ENCODE peak calls at places on chromosomes 13 and 19, in eight cellular contexts. V is SK-N-SH, I is K562, Q is GM23338, M is HCT116, X is GM12878, Y is HepG2, N is Panc1. J is an unnamed sample.

GRCh38 chr13:67123165-67123564 is 107.0 kb downstream of the PCDH9 start:
- DNase-seq in V (no peak), I (no peak), Q (no peak), M (no peak), X (no peak), Y (no peak), N (no peak), J (no peak)

GRCh38 chr13:97905517-97905916 is 48.0 kb upstream of the IPO5 start:
- DNase-seq in V (no peak), I (no peak), Q (no peak), M (no peak), X (no peak), Y (no peak), N (no peak), J (no peak)

GRCh38 chr19:17671906-17672305 is 16.2 kb downstream of the UNC13A start:
- DNase-seq in V (peak), I (peak), Q (peak), M (peak), X (no peak), Y (peak), N (no peak), J (no peak)

GRCh38 chr13:28488376-28489005 is 6.4 kb downstream of the FLT1 start:
- DNase-seq in V (no peak), I (no peak), Q (no peak), M (no peak), X (no peak), Y (no peak), N (no peak), J (no peak)

GRCh38 chr19:47680858-47681332 is 32.3 kb upstream of the EHD2 start:
- DNase-seq in V (peak), I (no peak), Q (no peak), M (no peak), X (no peak), Y (no peak), N (no peak), J (no peak)

GRCh38 chr13:50244355-50244912 is 229.2 kb downstream of the KCNRG start:
- DNase-seq in V (no peak), I (no peak), Q (no peak), M (no peak), X (no peak), Y (peak), N (no peak), J (no peak)

GRCh38 chr19:29277107-29277506 is 64.2 kb upstream of the UQCRFS1 start:
- DNase-seq in V (no peak), I (peak), Q (peak), M (no peak), X (peak), Y (no peak), N (no peak), J (no peak)

GRCh38 chr19:32866564-32867265 is 2.9 kb downstream of the SLC7A9 start:
- DNase-seq in V (no peak), I (no peak), Q (no peak), M (no peak), X (no peak), Y (no peak), N (no peak), J (no peak)

GRCh38 chr19:364496-365287 is 20.1 kb upstream of the MIER2 start:
- DNase-seq in V (no peak), I (no peak), Q (no peak), M (no peak), X (no peak), Y (no peak), N (no peak), J (no peak)

GRCh38 chr19:17528610-17529009 is 17.2 kb downstream of the PGLS start:
- DNase-seq in V (no peak), I (no peak), Q (no peak), M (no peak), X (no peak), Y (no peak), N (no peak), J (no peak)

GRCh38 chr13:24271611-24272451 is 37.5 kb upstream of the C1QTNF9 start:
- DNase-seq in V (peak), I (no peak), Q (no peak), M (no peak), X (peak), Y (peak), N (no peak), J (no peak)

GRCh38 chr13:27306364-27306763 is 35.7 kb downstream of the RASL11A start:
- DNase-seq in V (no peak), I (no peak), Q (no peak), M (no peak), X (no peak), Y (no peak), N (no peak), J (no peak)

GRCh38 chr19:3369337-3370213 is 3.2 kb downstream of the NFIC start:
- DNase-seq in V (no peak), I (no peak), Q (peak), M (no peak), X (no peak), Y (no peak), N (no peak), J (peak)

GRCh38 chr19:7975037-7975436 is 30.4 kb downstream of the ELAVL1 start:
- DNase-seq in V (no peak), I (no peak), Q (no peak), M (no peak), X (no peak), Y (no peak), N (no peak), J (no peak)

GRCh38 chr13:88196106-88196505 is 524.9 kb downstream of the SLITRK5 start:
- DNase-seq in V (no peak), I (no peak), Q (no peak), M (no peak), X (no peak), Y (no peak), N (no peak), J (no peak)

GRCh38 chr19:53034948-53035675 is 9.4 kb upstream of the ERVV-2 start:
- DNase-seq in V (no peak), I (no peak), Q (no peak), M (no peak), X (no peak), Y (no peak), N (no peak), J (no peak)

GRCh38 chr13:70964124-70964523 is 855.9 kb upstream of the KLHL1 start:
- DNase-seq in V (no peak), I (no peak), Q (no peak), M (no peak), X (no peak), Y (peak), N (no peak), J (no peak)

GRCh38 chr13:30851697-30852096 is 54.4 kb upstream of the MEDAG start:
- DNase-seq in V (no peak), I (no peak), Q (no peak), M (no peak), X (peak), Y (no peak), N (no peak), J (no peak)

GRCh38 chr19:48443731-48444128 is 2.1 kb upstream of the GRWD1 start:
- DNase-seq in V (no peak), I (no peak), Q (peak), M (no peak), X (no peak), Y (no peak), N (no peak), J (no peak)

GRCh38 chr13:44668707-44669106 is 92.6 kb upstream of the TSC22D1 start:
- DNase-seq in V (no peak), I (no peak), Q (no peak), M (no peak), X (no peak), Y (no peak), N (no peak), J (no peak)

GRCh38 chr19:44072543-44073401 is 813 bp downstream of the ZNF284 start:
- DNase-seq in V (peak), I (no peak), Q (peak), M (no peak), X (no peak), Y (no peak), N (no peak), J (no peak)

GRCh38 chr19:29622191-29623070 is 16.3 kb downstream of the POP4 start:
- DNase-seq in V (peak), I (no peak), Q (no peak), M (no peak), X (no peak), Y (no peak), N (no peak), J (no peak)

GRCh38 chr13:102443234-102443633 is 41.4 kb upstream of the FGF14 start:
- DNase-seq in V (no peak), I (no peak), Q (no peak), M (no peak), X (no peak), Y (no peak), N (no peak), J (no peak)

GRCh38 chr19:35073941-35074340 is 32.4 kb downstream of the HPN start:
- DNase-seq in V (no peak), I (no peak), Q (no peak), M (no peak), X (no peak), Y (no peak), N (no peak), J (no peak)

GRCh38 chr19:1469936-1470863 is 8.8 kb downstream of the C19orf25 start:
- DNase-seq in V (no peak), I (peak), Q (peak), M (peak), X (no peak), Y (no peak), N (no peak), J (no peak)

GRCh38 chr19:10230155-10230903 is 802 bp downstream of the S1PR2 start:
- DNase-seq in V (peak), I (no peak), Q (peak), M (no peak), X (no peak), Y (no peak), N (no peak), J (no peak)

GRCh38 chr19:45420871-45421270 is 2.8 kb downstream of the ERCC1 start:
- DNase-seq in V (no peak), I (no peak), Q (no peak), M (no peak), X (no peak), Y (no peak), N (no peak), J (no peak)

GRCh38 chr19:45420356-45420755 is 3.4 kb downstream of the ERCC1 start:
- DNase-seq in V (no peak), I (no peak), Q (no peak), M (no peak), X (no peak), Y (no peak), N (no peak), J (no peak)

GRCh38 chr19:45419895-45420294 is 3.8 kb downstream of the ERCC1 start:
- DNase-seq in V (no peak), I (no peak), Q (no peak), M (no peak), X (no peak), Y (no peak), N (no peak), J (no peak)

GRCh38 chr19:45418812-45419211 is 4.9 kb downstream of the ERCC1 start:
- DNase-seq in V (no peak), I (no peak), Q (no peak), M (no peak), X (no peak), Y (no peak), N (no peak), J (no peak)

GRCh38 chr19:45419396-45419795 is 4.3 kb downstream of the ERCC1 start:
- DNase-seq in V (no peak), I (no peak), Q (no peak), M (no peak), X (no peak), Y (no peak), N (no peak), J (peak)
- TF ChIP-seq POLR2AphosphoS5 in V (no peak), I (no peak), Q (no peak), M (no peak), X (peak), Y (no peak), N (no peak), J (peak)

GRCh38 chr19:12777217-12778019 is 2.1 kb upstream of the HOOK2 start:
- DNase-seq in V (peak), I (peak), Q (peak), M (no peak), X (no peak), Y (peak), N (no peak), J (no peak)
- TF ChIP-seq REST in V (no peak), I (no peak), Q (no peak), M (no peak), X (no peak), Y (no peak), N (no peak), J (no peak)

GRCh38 chr13:51811920-51812328 is 8.0 kb upstream of the DHRS12 start:
- DNase-seq in V (no peak), I (no peak), Q (no peak), M (no peak), X (no peak), Y (no peak), N (no peak), J (no peak)
- H3K27ac ChIP-seq in V (no peak), I (no peak), Q (no peak), M (no peak), X (no peak), Y (no peak), N (no peak), J (no peak)

DNA sequence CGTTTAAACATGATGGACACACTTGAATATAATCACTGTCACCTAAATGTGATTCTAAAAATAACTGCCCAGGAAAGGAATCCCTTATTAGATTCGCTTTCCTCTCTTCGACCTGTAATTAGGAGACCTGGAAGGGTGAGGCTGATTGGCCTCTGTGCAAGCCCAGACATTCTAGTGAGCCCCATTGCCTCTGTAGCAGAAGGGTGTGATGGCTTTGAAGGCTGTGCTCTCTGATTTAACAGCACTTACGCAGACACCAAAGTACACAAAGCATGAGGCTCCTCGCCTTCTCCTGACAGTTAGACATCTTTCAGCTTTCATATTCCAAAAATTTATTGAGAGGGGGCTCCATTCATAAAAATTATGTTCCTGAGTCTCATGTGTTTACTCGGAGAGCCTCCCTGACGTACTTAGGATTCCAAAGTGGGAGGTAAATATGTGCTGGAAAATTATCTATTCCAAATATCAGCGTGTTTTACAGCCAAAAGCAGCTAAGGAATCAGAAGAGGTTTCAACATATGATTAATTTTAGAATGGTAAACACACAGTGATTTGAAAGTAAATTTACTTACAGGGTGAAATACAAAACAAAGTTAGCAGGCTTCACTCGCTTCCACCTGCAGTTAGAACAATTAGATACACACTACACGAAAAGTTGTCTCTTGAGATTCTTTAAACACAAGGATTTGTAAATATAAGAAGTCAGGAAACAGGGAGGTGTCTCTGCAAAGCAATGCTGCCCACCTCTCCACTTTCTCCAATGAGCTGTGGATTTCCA is 314.0 kb upstream of the NBEA start:
- DNase-seq in V (no peak), I (no peak), Q (no peak), M (no peak), X (no peak), Y (no peak), N (no peak), J (no peak)
- TF ChIP-seq POLR2AphosphoS5 in V (no peak), I (no peak), Q (no peak), M (no peak), X (no peak), Y (no peak), N (no peak), J (no peak)

J was measured in HL-60.